ENCODE peak calls at places on chromosomes 5 and 9, in ten cellular contexts. E is upper lobe of right lung, U is adrenal gland, Y is heart right ventricle, H is Caco-2, N is spleen, B is PC-9, K is ovary, X is thyroid gland, O is heart left ventricle. M is an unnamed sample. For H3K9me3, the result is how much of the 10 kb centered on the place peaks cover.

GRCh38 chr5:148844433-148845279 is 18.2 kb downstream of the ADRB2 start:
- DNase-seq in X (no peak), K (no peak), B (no peak), E (no peak), H (no peak), U (no peak), O (no peak), N (no peak), Y (no peak), M (no peak)

GRCh38 chr5:136132087-136132486 is 558 bp upstream of the SMAD5 start:
- DNase-seq in O (peak), E (no peak), N (peak), U (peak), X (peak), B (no peak), K (peak), H (peak), Y (peak), M (peak)

GRCh38 chr5:41869150-41869738 is 981 bp downstream of the OXCT1 start:
- DNase-seq in N (peak), E (no peak), X (peak), H (no peak), B (no peak), O (peak), K (peak), Y (peak), U (peak), M (peak)

GRCh38 chr5:155489949-155490348 is 476.4 kb downstream of the KIF4B start:
- DNase-seq in B (no peak), K (no peak), X (no peak), N (no peak), Y (no peak), O (peak), E (no peak), H (no peak), U (no peak), M (no peak)

GRCh38 chr5:36068751-36069281 is 2.1 kb upstream of the UGT3A2 start:
- DNase-seq in Y (no peak), O (no peak), N (no peak), E (no peak), B (no peak), K (no peak), H (no peak), U (no peak), X (no peak), M (no peak)

GRCh38 chr9:108691614-108692013 is 164.2 kb downstream of the ACTL7B start:
- DNase-seq in O (no peak), K (no peak), H (no peak), B (peak), Y (no peak), U (no peak), E (no peak), N (no peak), X (no peak), M (no peak)

GRCh38 chr5:172005708-172006377 is 595 bp downstream of the FBXW11 start:
- DNase-seq in N (peak), H (peak), E (peak), X (peak), O (peak), K (peak), Y (peak), U (peak), B (no peak), M (peak)

GRCh38 chr5:170576602-170577584 is 73.1 kb downstream of the KCNIP1 start:
- DNase-seq in N (no peak), B (no peak), E (no peak), O (no peak), H (no peak), Y (no peak), K (no peak), U (no peak), X (no peak), M (no peak)

GRCh38 chr5:173479711-173480110 is 136.7 kb downstream of the BOD1 start:
- DNase-seq in H (no peak), X (no peak), U (no peak), O (no peak), Y (no peak), B (no peak), E (no peak), K (no peak), N (no peak), M (no peak)

GRCh38 chr9:124355941-124356744 is 59.1 kb downstream of the PSMB7 start:
- DNase-seq in E (no peak), H (no peak), Y (no peak), U (no peak), O (no peak), N (no peak), X (no peak), B (no peak), K (no peak), M (no peak)

GRCh38 chr5:151660616-151661015 is 26.1 kb downstream of the SPARC start:
- DNase-seq in Y (no peak), K (no peak), X (no peak), U (no peak), E (no peak), N (no peak), B (no peak), H (no peak), O (no peak), M (no peak)

GRCh38 chr9:16637938-16638337 is 232.5 kb downstream of the BNC2 start:
- DNase-seq in X (no peak), E (no peak), K (no peak), U (no peak), N (no peak), Y (no peak), O (no peak), B (no peak), H (no peak), M (no peak)

GRCh38 chr5:82349651-82350050 is 71.5 kb upstream of the RPS23 start:
- DNase-seq in N (no peak), O (no peak), H (peak), X (no peak), E (no peak), Y (no peak), B (no peak), U (no peak), K (no peak), M (no peak)

GRCh38 chr5:3609120-3609681 is 13.6 kb downstream of the IRX1 start:
- DNase-seq in N (peak), X (no peak), E (peak), B (no peak), H (no peak), K (no peak), Y (no peak), U (no peak), O (no peak), M (no peak)

GRCh38 chr9:127611796-127612790 is at the start of gene STXBP1:
- DNase-seq in N (peak), U (peak), H (peak), Y (peak), B (no peak), E (peak), O (peak), K (peak), X (peak), M (peak)

GRCh38 chr5:179261301-179262125 is 83.7 kb downstream of the ADAMTS2 start:
- DNase-seq in U (peak), N (peak), X (no peak), K (peak), O (no peak), B (no peak), H (peak), Y (no peak), E (peak), M (no peak)

GRCh38 chr9:95073918-95074317 is 243.6 kb downstream of the FANCC start:
- DNase-seq in O (no peak), Y (no peak), B (no peak), H (no peak), E (no peak), U (no peak), X (no peak), N (no peak), K (no peak), M (no peak)

GRCh38 chr9:91162311-91162710 is 199.4 kb downstream of the AUH start:
- DNase-seq in B (peak), X (no peak), H (no peak), K (no peak), E (no peak), O (no peak), U (no peak), N (no peak), Y (no peak), M (no peak)

GRCh38 chr5:29983528-29984152 is 1209.8 kb upstream of the CDH6 start:
- DNase-seq in U (no peak), O (no peak), Y (no peak), B (no peak), X (no peak), N (no peak), E (no peak), K (no peak), H (no peak), M (no peak)

GRCh38 chr5:131305138-131305650 is 41.3 kb downstream of the CDC42SE2 start:
- DNase-seq in U (no peak), X (no peak), N (no peak), H (no peak), O (no peak), Y (no peak), K (no peak), E (no peak), B (no peak), M (no peak)
- H3K9me3 ChIP-seq in U (under half), X (under half), N (under half), H (under half), O (under half), Y (under half), K (under half), E (under half), B (under half), M (under half)

GRCh38 chr9:101758300-101758930 is 20.0 kb upstream of the GRIN3A start:
- DNase-seq in Y (no peak), X (no peak), H (no peak), B (no peak), U (no peak), E (no peak), O (no peak), N (no peak), K (no peak), M (no peak)
- H3K9me3 ChIP-seq in Y (under half), X (under half), H (under half), B (under half), U (under half), E (under half), O (under half), N (under half), K (under half), M (under half)

GRCh38 chr9:138077898-138078540 is 200.4 kb downstream of the CACNA1B start:
- DNase-seq in X (no peak), E (peak), O (no peak), N (peak), K (no peak), Y (no peak), H (no peak), B (no peak), U (no peak), M (no peak)

GRCh38 chr9:138082918-138083636 is 205.5 kb downstream of the CACNA1B start:
- DNase-seq in X (no peak), E (peak), B (no peak), O (peak), H (no peak), Y (no peak), U (no peak), K (peak), N (peak), M (no peak)

GRCh38 chr9:138083873-138084272 is 206.3 kb downstream of the CACNA1B start:
- DNase-seq in K (peak), B (no peak), E (peak), X (no peak), U (no peak), O (no peak), Y (no peak), H (no peak), N (no peak), M (no peak)

GRCh38 chr9:138078846-138079245 is 201.3 kb downstream of the CACNA1B start:
- DNase-seq in B (no peak), N (no peak), X (no peak), E (peak), H (no peak), O (no peak), Y (no peak), U (no peak), K (no peak), M (no peak)

DNA sequence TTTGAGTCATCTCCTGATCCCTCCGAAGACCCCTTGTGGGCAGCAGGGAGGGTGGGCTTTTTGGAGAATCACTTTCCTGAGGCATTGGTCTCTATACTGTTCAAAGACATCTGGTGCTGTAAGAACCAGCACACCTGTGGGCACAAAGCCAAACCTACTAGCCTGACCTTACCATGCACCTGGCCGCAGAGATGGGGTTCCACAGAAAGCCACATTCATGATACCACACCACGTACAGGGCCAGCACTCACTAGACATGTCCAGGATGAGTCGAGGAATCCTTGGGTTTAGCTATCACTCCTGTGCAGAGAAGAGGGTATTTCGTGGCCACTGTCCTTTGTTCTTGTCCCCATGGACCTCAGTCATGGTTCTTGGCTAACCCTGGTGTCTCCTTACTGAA is 203.4 kb downstream of the CACNA1B start:
- DNase-seq in K (no peak), Y (no peak), X (no peak), U (no peak), B (no peak), H (no peak), E (no peak), O (peak), N (no peak), M (no peak)
- H3K9me3 ChIP-seq in K (under half), Y (under half), X (under half), U (under half), B (under half), H (under half), E (under half), O (under half), N (under half), M (under half)

DNA sequence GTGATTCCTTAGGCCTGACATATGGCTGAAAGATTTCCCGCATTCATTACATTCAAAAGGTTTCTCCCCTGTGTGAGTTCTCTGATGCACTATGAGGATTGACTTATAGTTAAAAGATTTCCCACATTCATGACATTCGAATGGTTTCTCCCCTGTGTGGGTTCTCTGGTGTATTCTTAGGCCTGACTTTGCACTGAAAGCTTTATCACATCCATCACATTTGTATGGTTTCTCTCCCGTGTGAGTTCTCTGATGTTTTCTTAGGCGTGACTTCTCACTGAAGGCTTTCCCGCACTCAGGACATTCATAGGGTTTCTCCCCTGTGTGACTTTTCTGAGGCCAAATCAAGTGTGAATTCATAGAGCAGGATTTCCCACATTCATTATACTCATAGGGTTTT is 35.8 kb downstream of the ZNF782 start:
- DNase-seq in E (no peak), B (no peak), H (no peak), U (no peak), K (no peak), N (no peak), Y (no peak), O (no peak), X (no peak), M (no peak)
- H3K9me3 ChIP-seq in E (half or more), B (half or more), H (half or more), U (half or more), K (under half), N (half or more), Y (half or more), O (half or more), X (under half), M (under half)

DNA sequence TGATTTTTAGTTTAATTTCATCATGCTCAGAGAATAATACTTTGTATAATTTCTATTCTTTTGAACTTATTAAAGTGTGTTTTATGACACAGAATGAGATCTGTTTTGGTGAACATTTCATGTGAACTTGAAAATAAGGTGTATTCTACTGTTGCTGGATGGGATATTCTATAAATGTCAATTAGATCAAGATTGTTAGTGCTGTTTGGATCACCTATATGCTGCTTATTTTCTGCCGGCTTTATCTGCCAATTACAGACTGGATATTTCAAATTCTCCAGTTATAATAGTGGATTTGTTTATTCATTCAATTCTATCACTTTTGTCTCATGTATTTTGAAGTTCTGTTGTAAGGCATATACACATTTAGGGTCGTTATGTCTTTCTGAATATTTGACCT is 720.7 kb upstream of the RIOK2 start:
- DNase-seq in X (no peak), O (no peak), U (no peak), E (no peak), N (no peak), Y (no peak), B (no peak), H (no peak), K (no peak), M (no peak)
- H3K9me3 ChIP-seq in X (under half), O (under half), U (under half), E (under half), N (under half), Y (under half), B (under half), H (under half), K (under half), M (under half)

GRCh38 chr5:8908055-8908683 is 637.7 kb downstream of the SEMA5A start:
- DNase-seq in X (peak), N (no peak), E (no peak), U (no peak), K (no peak), H (peak), B (no peak), O (no peak), Y (no peak), M (no peak)
- H3K9me3 ChIP-seq in X (under half), N (under half), E (under half), U (under half), K (under half), H (under half), B (under half), O (under half), Y (under half), M (under half)

GRCh38 chr9:101408374-101409078 is 9.9 kb downstream of the ZNF189 start:
- DNase-seq in O (no peak), B (no peak), Y (no peak), U (no peak), E (no peak), N (no peak), H (no peak), K (no peak), X (no peak), M (no peak)
- H3K9me3 ChIP-seq in O (half or more), B (half or more), Y (half or more), U (under half), E (half or more), N (half or more), H (half or more), K (half or more), X (under half), M (under half)

DNA sequence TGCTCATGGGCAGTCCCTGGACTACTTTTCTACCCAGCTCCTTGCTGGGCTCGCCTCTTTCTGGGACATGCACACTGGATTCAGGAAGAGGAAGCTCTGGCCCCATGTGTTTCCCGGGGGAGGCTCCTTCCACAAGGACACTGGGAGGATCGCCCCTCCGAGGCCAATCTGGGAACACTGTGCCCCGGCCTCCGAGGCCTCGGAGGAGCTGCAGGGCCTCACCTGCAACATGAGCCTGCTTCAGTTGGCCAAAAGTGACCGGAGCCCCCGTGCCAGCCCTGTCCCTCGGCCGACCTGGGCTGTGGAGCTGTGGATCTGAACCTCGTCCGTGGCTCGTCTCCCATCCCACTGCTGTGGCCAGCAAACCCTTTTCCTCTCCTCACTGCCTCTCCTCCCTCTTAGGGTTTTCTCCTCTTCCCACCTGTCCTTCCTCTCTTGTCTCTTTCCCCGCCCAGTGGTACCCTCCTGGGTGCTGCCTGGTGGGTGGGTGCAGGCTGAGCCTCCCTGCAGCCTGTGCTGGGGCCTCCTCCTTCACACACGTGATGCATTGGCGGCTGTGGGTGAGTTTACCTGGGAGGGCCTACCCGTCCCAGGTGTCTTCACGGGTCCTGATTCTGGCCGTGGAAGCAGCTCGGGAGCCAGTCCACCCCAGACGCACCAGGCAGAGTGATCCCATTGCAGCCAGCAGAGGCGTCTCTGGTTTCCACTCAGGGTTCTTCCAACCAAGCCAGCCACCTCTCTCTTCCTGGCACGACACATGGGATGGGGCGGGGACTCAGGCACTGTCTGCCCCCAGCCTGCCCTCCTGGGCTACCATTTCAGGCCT is 241.8 kb downstream of the CACNA1B start:
- DNase-seq in O (no peak), K (no peak), H (no peak), Y (no peak), E (peak), U (no peak), X (no peak), B (no peak), N (peak), M (peak)
- H3K9me3 ChIP-seq in O (under half), K (under half), H (under half), Y (under half), E (under half), U (under half), X (under half), B (under half), N (under half), M (under half)

GRCh38 chr5:141260458-141261237 is 15.5 kb downstream of the PCDHB15 start:
- DNase-seq in O (no peak), N (no peak), X (no peak), U (no peak), K (no peak), Y (no peak), E (no peak), H (no peak), B (no peak), M (no peak)
- H3K9me3 ChIP-seq in O (half or more), N (half or more), X (under half), U (half or more), K (under half), Y (half or more), E (half or more), H (half or more), B (half or more), M (under half)

GRCh38 chr9:79604149-79604548 is 32.4 kb downstream of the TLE4 start:
- DNase-seq in H (no peak), Y (no peak), B (no peak), K (no peak), N (no peak), X (no peak), E (no peak), U (no peak), O (no peak), M (no peak)
- H3K9me3 ChIP-seq in H (under half), Y (under half), B (under half), K (under half), N (under half), X (under half), E (under half), U (under half), O (under half), M (under half)